ENCODE peak calls at places on chromosomes 3 and 15, in four cellular contexts. X is dorsolateral prefrontal cortex, Q is stomach, B is AG04450. E is an unnamed sample.

GRCh38 chr3:82973810-82974209 is 1212.4 kb upstream of the GBE1 start:
- DNase-seq in X (no peak), Q (no peak), B (no peak), E (no peak)

GRCh38 chr15:67828379-67828968 is 3.2 kb downstream of the SKOR1 start:
- DNase-seq in Q (no peak), B (no peak), X (peak; percentile 29), E (peak; percentile 60)

GRCh38 chr3:155398046-155398445 is 104.6 kb upstream of the STRIT1 start:
- DNase-seq in Q (no peak), X (no peak), B (no peak), E (no peak)

GRCh38 chr3:124760601-124761000 is 30.3 kb downstream of the UMPS start:
- DNase-seq in Q (no peak), X (no peak), B (no peak), E (no peak)

GRCh38 chr3:107524214-107525100 is 1.7 kb downstream of the BBX start:
- DNase-seq in B (no peak), X (peak; percentile 58), Q (peak; percentile 50), E (peak; percentile 84)

GRCh38 chr15:58987501-58988010 is at the start of gene RNF111:
- DNase-seq in X (peak; percentile 85), Q (peak; percentile 90), B (peak; percentile 87), E (no peak)

GRCh38 chr15:35753486-35753885 is 207.5 kb upstream of the DPH6 start:
- DNase-seq in Q (no peak), B (peak; percentile 6), X (no peak), E (no peak)

GRCh38 chr3:16243706-16244490 is 20.8 kb downstream of the DPH3 start:
- DNase-seq in Q (no peak), X (no peak), B (no peak), E (no peak)

GRCh38 chr3:62090519-62090918 is 282.8 kb downstream of the FEZF2 start:
- DNase-seq in Q (no peak), X (no peak), B (no peak), E (no peak)

GRCh38 chr3:11059090-11059798 is 66.7 kb downstream of the SLC6A1 start:
- DNase-seq in Q (no peak), B (peak; percentile 43), X (peak; percentile 76), E (no peak)

GRCh38 chr3:108181172-108181571 is 41.1 kb downstream of the IFT57 start:
- DNase-seq in Q (no peak), B (no peak), X (no peak), E (no peak)

GRCh38 chr15:88894819-88895767 is at the start of gene HAPLN3:
- DNase-seq in Q (peak; percentile 49), B (no peak), X (no peak), E (no peak)

GRCh38 chr3:149274220-149274619 is 52.6 kb upstream of the CP start:
- DNase-seq in B (no peak), X (no peak), Q (no peak), E (no peak)

GRCh38 chr15:67531379-67532059 is 10.6 kb downstream of the C15orf61 start:
- DNase-seq in X (no peak), B (no peak), Q (no peak), E (no peak)

GRCh38 chr3:52451237-52452083 is 2.4 kb downstream of the TNNC1 start:
- DNase-seq in Q (no peak), B (no peak), X (no peak), E (no peak)
- TF ChIP-seq CTCF in Q (no peak), B (peak; percentile 27), X (no peak), E (no peak)

GRCh38 chr3:184808021-184808420 is 3.9 kb upstream of the VPS8 start:
- DNase-seq in X (no peak), Q (no peak), B (no peak), E (no peak)
- TF ChIP-seq CTCF in X (no peak), Q (no peak), B (peak; percentile 44), E (peak; percentile 33)

GRCh38 chr3:150372320-150373118 is 35.6 kb upstream of the TSC22D2 start:
- DNase-seq in X (no peak), B (no peak), Q (no peak), E (no peak)
- TF ChIP-seq CTCF in X (no peak), B (peak; percentile 38), Q (no peak), E (peak; percentile 66)

GRCh38 chr3:3086239-3086638 is 23.9 kb downstream of the IL5RA start:
- DNase-seq in B (no peak), Q (no peak), X (no peak), E (no peak)
- TF ChIP-seq CTCF in B (no peak), Q (no peak), X (no peak), E (no peak)

DNA sequence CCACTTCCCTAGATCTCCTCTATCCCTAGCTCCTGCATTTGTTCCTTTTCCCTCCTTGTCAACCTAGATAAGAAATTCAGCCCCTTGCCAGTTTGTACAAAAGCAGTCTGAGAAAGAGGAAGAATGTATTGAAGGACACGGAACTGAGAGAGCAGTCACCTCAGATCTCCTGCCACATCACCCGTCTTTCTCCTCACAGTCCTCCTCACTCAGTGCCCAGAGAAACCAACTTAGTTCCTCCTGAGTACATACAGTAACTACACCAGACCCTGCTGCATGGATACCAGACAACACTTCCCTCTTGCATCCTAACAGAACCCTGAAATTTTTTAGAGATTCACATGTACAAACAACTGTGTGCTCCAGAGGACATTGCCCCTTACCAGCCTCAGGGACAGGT is 563.6 kb upstream of the ADAMTS9 start:
- DNase-seq in Q (no peak), X (no peak), B (no peak), E (no peak)
- TF ChIP-seq CTCF in Q (no peak), X (no peak), B (no peak), E (no peak)

DNA sequence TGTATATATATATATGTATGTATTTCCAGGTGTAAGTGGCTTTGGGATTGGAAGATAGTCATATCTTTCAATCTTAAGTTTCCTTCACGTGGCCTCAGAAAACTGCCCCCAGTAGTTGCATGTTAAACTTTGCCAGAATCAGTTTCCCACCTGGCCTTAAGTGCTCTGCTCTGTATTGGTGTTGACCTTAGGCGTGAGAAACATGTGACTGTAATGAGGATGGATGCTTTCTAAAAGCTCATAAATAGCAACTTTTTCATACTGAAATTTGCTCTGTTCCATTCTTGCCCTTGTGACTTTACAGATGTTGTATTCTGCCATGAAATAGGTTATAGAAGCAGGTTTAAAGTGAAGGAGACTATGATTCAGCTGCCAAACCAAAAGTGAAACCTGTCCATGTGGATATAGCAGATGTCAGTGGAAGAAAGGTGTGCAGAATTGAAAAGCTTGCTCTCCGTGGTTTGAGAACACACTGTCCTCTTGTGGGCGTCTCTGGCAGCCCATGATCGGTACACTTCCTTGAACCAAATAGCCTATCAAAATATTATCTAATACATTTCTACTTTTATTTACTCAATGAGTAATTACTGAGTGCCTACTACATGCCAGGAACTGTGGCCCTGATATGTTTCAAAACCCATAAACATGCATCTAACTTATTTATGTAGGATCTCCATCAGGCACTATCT is 15.8 kb downstream of the SCG5 start:
- DNase-seq in Q (peak; percentile 70), B (no peak), X (no peak), E (no peak)
- TF ChIP-seq CTCF in Q (peak; percentile 26), B (no peak), X (no peak), E (peak; percentile 62)

GRCh38 chr3:23805881-23806321 is at the start of gene UBE2E1:
- DNase-seq in Q (peak; percentile 73), X (peak; percentile 73), B (peak; percentile 30), E (no peak)

GRCh38 chr3:23804441-23805227 is 1.1 kb upstream of the UBE2E1 start:
- DNase-seq in Q (no peak), X (no peak), B (no peak), E (no peak)

GRCh38 chr3:23807161-23808015 is 1.6 kb downstream of the UBE2E1 start:
- DNase-seq in Q (no peak), B (no peak), X (no peak), E (no peak)

GRCh38 chr3:23806322-23807160 is 786 bp downstream of the UBE2E1 start:
- DNase-seq in X (peak; percentile 49), B (no peak), Q (no peak), E (no peak)

DNA sequence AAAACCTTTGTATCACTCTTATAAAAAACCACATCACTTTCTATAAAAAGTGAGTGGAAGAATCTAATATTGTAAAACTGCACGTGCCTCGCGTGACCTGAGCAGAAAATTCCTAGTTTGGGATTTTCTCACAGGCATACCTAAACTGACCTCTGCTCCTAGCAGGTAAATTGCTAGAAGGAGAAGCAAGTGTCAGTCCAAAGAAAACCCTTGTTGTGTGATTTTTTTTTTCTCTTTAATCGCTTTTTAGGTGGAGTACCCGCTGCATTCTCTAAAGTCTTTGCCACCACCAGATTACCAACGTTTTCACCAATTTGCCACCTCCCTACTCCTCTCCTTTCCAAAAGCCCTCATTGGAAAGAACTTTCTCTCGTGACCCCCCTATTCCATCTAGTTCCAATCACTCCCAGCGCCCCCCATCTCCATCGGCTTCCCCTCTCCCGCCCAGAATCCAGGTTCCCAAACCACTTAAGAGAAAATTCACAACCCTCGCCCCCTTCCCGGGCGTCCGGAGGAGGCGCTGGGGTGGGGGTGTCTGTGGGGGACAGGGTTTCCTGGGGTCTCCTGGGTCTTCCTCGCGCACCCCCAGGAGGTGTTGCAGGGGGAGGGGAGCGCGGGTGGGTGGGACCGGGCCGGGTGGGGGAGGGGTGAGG is 401 bp upstream of the UBE2E1 start:
- DNase-seq in B (no peak), X (no peak), Q (no peak), E (no peak)
- TF ChIP-seq CTCF in B (peak; percentile 14), X (no peak), Q (no peak), E (peak; percentile 32)

GRCh38 chr3:44628716-44629115 is 3.9 kb downstream of the ZNF197 start:
- DNase-seq in X (no peak), B (no peak), Q (no peak), E (no peak)

DNA sequence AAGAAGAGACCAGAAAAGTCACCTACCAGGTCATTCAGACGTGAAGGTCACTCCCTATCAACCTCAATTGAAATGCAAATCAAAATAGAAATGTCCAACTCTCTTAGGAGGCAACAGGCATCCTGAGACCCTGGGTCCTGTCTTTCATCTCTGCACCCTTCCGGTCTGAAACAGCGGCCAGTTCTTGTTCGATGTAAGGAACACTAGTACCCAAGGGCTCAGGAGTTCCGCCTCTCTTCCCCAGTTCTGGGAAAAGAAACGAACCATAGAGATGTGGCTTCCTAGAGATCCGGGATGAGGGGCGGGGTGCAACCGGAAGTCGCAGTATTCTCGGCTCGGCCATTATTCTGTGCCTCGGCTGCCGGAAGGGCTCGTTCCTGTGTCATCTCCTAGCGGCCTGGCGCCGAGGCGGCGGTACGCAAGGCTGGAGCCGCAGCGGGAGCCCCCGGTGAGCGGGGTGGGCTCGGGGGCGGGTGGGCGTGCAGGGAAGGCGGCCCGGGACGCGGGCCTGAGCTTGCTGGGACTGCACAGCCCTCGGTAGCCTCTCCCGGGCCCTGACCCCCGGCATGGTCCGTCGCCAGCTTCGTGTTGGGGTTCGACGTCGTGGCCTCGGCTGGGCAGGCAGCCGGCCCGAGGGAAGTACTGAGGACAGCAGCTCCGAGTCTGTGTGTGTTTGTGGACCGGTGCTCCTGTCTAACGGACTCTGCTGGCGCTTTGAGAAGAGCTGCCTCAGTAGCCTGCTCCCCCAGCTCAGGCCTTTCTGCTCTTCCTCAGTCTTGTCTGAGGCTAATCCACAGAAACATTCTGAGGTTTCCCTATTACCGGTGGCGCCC is at the start of gene ZNF197:
- DNase-seq in B (peak; percentile 72), X (peak; percentile 90), Q (peak; percentile 82), E (peak; percentile 90)
- TF ChIP-seq CTCF in B (peak; percentile 2), X (peak; percentile 36), Q (no peak), E (peak; percentile 52)

E was measured in chondrocyte.